ENCODE peak calls at places on chromosomes 7 and 10, in five cellular contexts. One of them, this sample, is unnamed.

GRCh38 chr10:110211455-110211843 is 4.0 kb downstream of the MXI1 start:
- DNase-seq in dermis blood vessel endothelial cell: no peak
- DNase-seq in activated CD8-positive, alpha-beta memory T cell treated with anti-CD3 and anti-CD28 coated beads, Interleukin-2, amount 10 ng/mL, durations not matched to agents 7 days and 5 days: no peak
- DNase-seq in NCI-H1105: no peak
- DNase-seq in Calu3: no peak
- DNase-seq in this sample: no peak

GRCh38 chr10:87658383-87658795 is 1.3 kb upstream of the PAPSS2 start:
- DNase-seq in dermis blood vessel endothelial cell: peak
- DNase-seq in activated CD8-positive, alpha-beta memory T cell treated with anti-CD3 and anti-CD28 coated beads, Interleukin-2, amount 10 ng/mL, durations not matched to agents 7 days and 5 days: no peak
- DNase-seq in NCI-H1105: peak
- DNase-seq in Calu3: no peak
- DNase-seq in this sample: peak

GRCh38 chr10:126384269-126384873 is 3.9 kb downstream of the ADAM12 start:
- DNase-seq in dermis blood vessel endothelial cell: no peak
- DNase-seq in activated CD8-positive, alpha-beta memory T cell treated with anti-CD3 and anti-CD28 coated beads, Interleukin-2, amount 10 ng/mL, durations not matched to agents 7 days and 5 days: no peak
- DNase-seq in NCI-H1105: no peak
- DNase-seq in Calu3: no peak
- DNase-seq in this sample: no peak

GRCh38 chr10:71714055-71714454 is 5.5 kb downstream of the C10orf105 start:
- DNase-seq in dermis blood vessel endothelial cell: no peak
- DNase-seq in activated CD8-positive, alpha-beta memory T cell treated with anti-CD3 and anti-CD28 coated beads, Interleukin-2, amount 10 ng/mL, durations not matched to agents 7 days and 5 days: no peak
- DNase-seq in NCI-H1105: no peak
- DNase-seq in Calu3: no peak
- DNase-seq in this sample: no peak

GRCh38 chr7:108486291-108486966 is 30.2 kb upstream of the NRCAM start:
- DNase-seq in dermis blood vessel endothelial cell: peak
- DNase-seq in activated CD8-positive, alpha-beta memory T cell treated with anti-CD3 and anti-CD28 coated beads, Interleukin-2, amount 10 ng/mL, durations not matched to agents 7 days and 5 days: no peak
- DNase-seq in NCI-H1105: no peak
- DNase-seq in Calu3: no peak
- DNase-seq in this sample: no peak

GRCh38 chr7:53397911-53398310 is 362.5 kb downstream of the POM121L12 start:
- DNase-seq in dermis blood vessel endothelial cell: no peak
- DNase-seq in activated CD8-positive, alpha-beta memory T cell treated with anti-CD3 and anti-CD28 coated beads, Interleukin-2, amount 10 ng/mL, durations not matched to agents 7 days and 5 days: no peak
- DNase-seq in NCI-H1105: no peak
- DNase-seq in Calu3: no peak
- DNase-seq in this sample: no peak

GRCh38 chr10:125375210-125375609 is 214.8 kb upstream of the CTBP2 start:
- DNase-seq in dermis blood vessel endothelial cell: no peak
- DNase-seq in activated CD8-positive, alpha-beta memory T cell treated with anti-CD3 and anti-CD28 coated beads, Interleukin-2, amount 10 ng/mL, durations not matched to agents 7 days and 5 days: no peak
- DNase-seq in NCI-H1105: no peak
- DNase-seq in Calu3: peak
- DNase-seq in this sample: no peak

GRCh38 chr7:94414481-94414880 is 19.8 kb downstream of the COL1A2 start:
- DNase-seq in dermis blood vessel endothelial cell: peak
- DNase-seq in activated CD8-positive, alpha-beta memory T cell treated with anti-CD3 and anti-CD28 coated beads, Interleukin-2, amount 10 ng/mL, durations not matched to agents 7 days and 5 days: no peak
- DNase-seq in NCI-H1105: no peak
- DNase-seq in Calu3: no peak
- DNase-seq in this sample: peak

GRCh38 chr7:141355057-141355456 is 196.2 kb upstream of the AGK start:
- DNase-seq in dermis blood vessel endothelial cell: peak
- DNase-seq in activated CD8-positive, alpha-beta memory T cell treated with anti-CD3 and anti-CD28 coated beads, Interleukin-2, amount 10 ng/mL, durations not matched to agents 7 days and 5 days: no peak
- DNase-seq in NCI-H1105: no peak
- DNase-seq in Calu3: no peak
- DNase-seq in this sample: peak

GRCh38 chr10:6445671-6446278 is 134.3 kb downstream of the PRKCQ start:
- DNase-seq in dermis blood vessel endothelial cell: peak
- DNase-seq in activated CD8-positive, alpha-beta memory T cell treated with anti-CD3 and anti-CD28 coated beads, Interleukin-2, amount 10 ng/mL, durations not matched to agents 7 days and 5 days: peak
- DNase-seq in NCI-H1105: no peak
- DNase-seq in Calu3: peak
- DNase-seq in this sample: peak

GRCh38 chr7:27113991-27114866 is 11.7 kb upstream of the HOXA2 start:
- DNase-seq in dermis blood vessel endothelial cell: peak
- DNase-seq in activated CD8-positive, alpha-beta memory T cell treated with anti-CD3 and anti-CD28 coated beads, Interleukin-2, amount 10 ng/mL, durations not matched to agents 7 days and 5 days: no peak
- DNase-seq in NCI-H1105: peak
- DNase-seq in Calu3: peak
- DNase-seq in this sample: no peak

GRCh38 chr7:26199301-26200112 is 1.0 kb downstream of the HNRNPA2B1 start:
- DNase-seq in dermis blood vessel endothelial cell: peak
- DNase-seq in activated CD8-positive, alpha-beta memory T cell treated with anti-CD3 and anti-CD28 coated beads, Interleukin-2, amount 10 ng/mL, durations not matched to agents 7 days and 5 days: peak
- DNase-seq in NCI-H1105: peak
- DNase-seq in Calu3: peak
- DNase-seq in this sample: peak

GRCh38 chr10:132071667-132072066 is 5.9 kb downstream of the JAKMIP3 start:
- DNase-seq in dermis blood vessel endothelial cell: no peak
- DNase-seq in activated CD8-positive, alpha-beta memory T cell treated with anti-CD3 and anti-CD28 coated beads, Interleukin-2, amount 10 ng/mL, durations not matched to agents 7 days and 5 days: no peak
- DNase-seq in NCI-H1105: no peak
- DNase-seq in Calu3: no peak
- DNase-seq in this sample: no peak

GRCh38 chr10:23253780-23254179 is 61.7 kb downstream of the PTF1A start:
- DNase-seq in dermis blood vessel endothelial cell: no peak
- DNase-seq in activated CD8-positive, alpha-beta memory T cell treated with anti-CD3 and anti-CD28 coated beads, Interleukin-2, amount 10 ng/mL, durations not matched to agents 7 days and 5 days: no peak
- DNase-seq in NCI-H1105: no peak
- DNase-seq in Calu3: no peak
- DNase-seq in this sample: peak

GRCh38 chr7:154342971-154343633 is 290.9 kb downstream of the DPP6 start:
- DNase-seq in dermis blood vessel endothelial cell: no peak
- DNase-seq in activated CD8-positive, alpha-beta memory T cell treated with anti-CD3 and anti-CD28 coated beads, Interleukin-2, amount 10 ng/mL, durations not matched to agents 7 days and 5 days: no peak
- DNase-seq in NCI-H1105: no peak
- DNase-seq in Calu3: no peak
- DNase-seq in this sample: no peak

GRCh38 chr7:28407643-28408042 is 4.7 kb upstream of the CREB5 start:
- DNase-seq in dermis blood vessel endothelial cell: no peak
- DNase-seq in activated CD8-positive, alpha-beta memory T cell treated with anti-CD3 and anti-CD28 coated beads, Interleukin-2, amount 10 ng/mL, durations not matched to agents 7 days and 5 days: no peak
- DNase-seq in NCI-H1105: no peak
- DNase-seq in Calu3: peak
- DNase-seq in this sample: no peak

GRCh38 chr7:43138710-43139601 is 26.5 kb downstream of the HECW1 start:
- DNase-seq in dermis blood vessel endothelial cell: no peak
- DNase-seq in activated CD8-positive, alpha-beta memory T cell treated with anti-CD3 and anti-CD28 coated beads, Interleukin-2, amount 10 ng/mL, durations not matched to agents 7 days and 5 days: no peak
- DNase-seq in NCI-H1105: no peak
- DNase-seq in Calu3: no peak
- DNase-seq in this sample: no peak

GRCh38 chr7:7157177-7157886 is 25.0 kb upstream of the C1GALT1 start:
- DNase-seq in dermis blood vessel endothelial cell: no peak
- DNase-seq in activated CD8-positive, alpha-beta memory T cell treated with anti-CD3 and anti-CD28 coated beads, Interleukin-2, amount 10 ng/mL, durations not matched to agents 7 days and 5 days: peak
- DNase-seq in NCI-H1105: no peak
- DNase-seq in Calu3: peak
- DNase-seq in this sample: no peak

GRCh38 chr10:103632247-103632642 is 138.7 kb downstream of the NEURL1 start:
- DNase-seq in dermis blood vessel endothelial cell: no peak
- DNase-seq in activated CD8-positive, alpha-beta memory T cell treated with anti-CD3 and anti-CD28 coated beads, Interleukin-2, amount 10 ng/mL, durations not matched to agents 7 days and 5 days: peak
- DNase-seq in NCI-H1105: no peak
- DNase-seq in Calu3: no peak
- DNase-seq in this sample: no peak

GRCh38 chr10:88537337-88537736 is 45.8 kb downstream of the RNLS start:
- DNase-seq in dermis blood vessel endothelial cell: no peak
- DNase-seq in activated CD8-positive, alpha-beta memory T cell treated with anti-CD3 and anti-CD28 coated beads, Interleukin-2, amount 10 ng/mL, durations not matched to agents 7 days and 5 days: no peak
- DNase-seq in NCI-H1105: no peak
- DNase-seq in Calu3: no peak
- DNase-seq in this sample: no peak

GRCh38 chr7:127650842-127651555 is 995 bp upstream of the SND1 start:
- DNase-seq in dermis blood vessel endothelial cell: peak
- DNase-seq in activated CD8-positive, alpha-beta memory T cell treated with anti-CD3 and anti-CD28 coated beads, Interleukin-2, amount 10 ng/mL, durations not matched to agents 7 days and 5 days: peak
- DNase-seq in NCI-H1105: peak
- DNase-seq in Calu3: no peak
- DNase-seq in this sample: peak

GRCh38 chr7:157875230-157876179 is 538.7 kb downstream of the DNAJB6 start:
- DNase-seq in dermis blood vessel endothelial cell: peak
- DNase-seq in activated CD8-positive, alpha-beta memory T cell treated with anti-CD3 and anti-CD28 coated beads, Interleukin-2, amount 10 ng/mL, durations not matched to agents 7 days and 5 days: peak
- DNase-seq in NCI-H1105: no peak
- DNase-seq in Calu3: no peak
- DNase-seq in this sample: peak

GRCh38 chr10:60399343-60399742 is 9.7 kb upstream of the ANK3 start:
- DNase-seq in dermis blood vessel endothelial cell: no peak
- DNase-seq in activated CD8-positive, alpha-beta memory T cell treated with anti-CD3 and anti-CD28 coated beads, Interleukin-2, amount 10 ng/mL, durations not matched to agents 7 days and 5 days: no peak
- DNase-seq in NCI-H1105: peak
- DNase-seq in Calu3: no peak
- DNase-seq in this sample: peak

GRCh38 chr10:131453772-131454634 is 142.5 kb upstream of the TCERG1L start:
- DNase-seq in dermis blood vessel endothelial cell: peak
- DNase-seq in activated CD8-positive, alpha-beta memory T cell treated with anti-CD3 and anti-CD28 coated beads, Interleukin-2, amount 10 ng/mL, durations not matched to agents 7 days and 5 days: peak
- DNase-seq in NCI-H1105: no peak
- DNase-seq in Calu3: peak
- DNase-seq in this sample: peak

GRCh38 chr10:127302343-127302742 is 106.0 kb upstream of the INSYN2A start:
- DNase-seq in dermis blood vessel endothelial cell: peak
- DNase-seq in activated CD8-positive, alpha-beta memory T cell treated with anti-CD3 and anti-CD28 coated beads, Interleukin-2, amount 10 ng/mL, durations not matched to agents 7 days and 5 days: no peak
- DNase-seq in NCI-H1105: no peak
- DNase-seq in Calu3: no peak
- DNase-seq in this sample: no peak

GRCh38 chr7:117017017-117017451 is 63.7 kb downstream of the ST7 start:
- DNase-seq in dermis blood vessel endothelial cell: no peak
- DNase-seq in activated CD8-positive, alpha-beta memory T cell treated with anti-CD3 and anti-CD28 coated beads, Interleukin-2, amount 10 ng/mL, durations not matched to agents 7 days and 5 days: no peak
- DNase-seq in NCI-H1105: no peak
- DNase-seq in Calu3: no peak
- DNase-seq in this sample: no peak

GRCh38 chr10:46534828-46535524 is 21.5 kb downstream of the GPRIN2 start:
- DNase-seq in dermis blood vessel endothelial cell: no peak
- DNase-seq in activated CD8-positive, alpha-beta memory T cell treated with anti-CD3 and anti-CD28 coated beads, Interleukin-2, amount 10 ng/mL, durations not matched to agents 7 days and 5 days: no peak
- DNase-seq in NCI-H1105: no peak
- DNase-seq in Calu3: no peak
- DNase-seq in this sample: no peak

GRCh38 chr10:64271983-64272382 is 750.8 kb downstream of the REEP3 start:
- DNase-seq in dermis blood vessel endothelial cell: no peak
- DNase-seq in activated CD8-positive, alpha-beta memory T cell treated with anti-CD3 and anti-CD28 coated beads, Interleukin-2, amount 10 ng/mL, durations not matched to agents 7 days and 5 days: no peak
- DNase-seq in NCI-H1105: no peak
- DNase-seq in Calu3: peak
- DNase-seq in this sample: no peak

GRCh38 chr10:79445217-79445707 is at the start of gene ZCCHC24:
- DNase-seq in dermis blood vessel endothelial cell: peak
- DNase-seq in activated CD8-positive, alpha-beta memory T cell treated with anti-CD3 and anti-CD28 coated beads, Interleukin-2, amount 10 ng/mL, durations not matched to agents 7 days and 5 days: peak
- DNase-seq in NCI-H1105: no peak
- DNase-seq in Calu3: peak
- DNase-seq in this sample: no peak

GRCh38 chr7:69610675-69611037 is 12.4 kb downstream of the AUTS2 start:
- DNase-seq in dermis blood vessel endothelial cell: no peak
- DNase-seq in activated CD8-positive, alpha-beta memory T cell treated with anti-CD3 and anti-CD28 coated beads, Interleukin-2, amount 10 ng/mL, durations not matched to agents 7 days and 5 days: no peak
- DNase-seq in NCI-H1105: peak
- DNase-seq in Calu3: no peak
- DNase-seq in this sample: no peak

GRCh38 chr10:32163076-32163773 is 107.0 kb upstream of the KIF5B start:
- DNase-seq in dermis blood vessel endothelial cell: no peak
- DNase-seq in activated CD8-positive, alpha-beta memory T cell treated with anti-CD3 and anti-CD28 coated beads, Interleukin-2, amount 10 ng/mL, durations not matched to agents 7 days and 5 days: no peak
- DNase-seq in NCI-H1105: no peak
- DNase-seq in Calu3: no peak
- DNase-seq in this sample: no peak

GRCh38 chr7:19489162-19489820 is 219.5 kb downstream of the POLR1F start:
- DNase-seq in dermis blood vessel endothelial cell: no peak
- DNase-seq in activated CD8-positive, alpha-beta memory T cell treated with anti-CD3 and anti-CD28 coated beads, Interleukin-2, amount 10 ng/mL, durations not matched to agents 7 days and 5 days: no peak
- DNase-seq in NCI-H1105: no peak
- DNase-seq in Calu3: no peak
- DNase-seq in this sample: no peak

This sample was measured in NCI-H1092 treated with DMSO at 0.1 percent for 48 hours.